ENCODE peak calls at places on chromosomes 5 and 9, in six cellular contexts. H is HL-60, B is fibroblast of the aortic adventitia, Q is endothelial cell, L is left kidney, M is activated gamma-delta T cell. U is an unnamed sample.

GRCh38 chr5:1011226-1011631 is 2.6 kb downstream of the NKD2 start:
- DNase-seq in H (no peak), B (no peak), Q (peak; percentile 69), L (peak; percentile 70), M (no peak), U (no peak)

GRCh38 chr5:133245191-133246052 is 193.6 kb downstream of the HSPA4 start:
- DNase-seq in H (no peak), B (peak; percentile 83), Q (no peak), L (no peak), M (no peak), U (no peak)

GRCh38 chr5:59799668-59800374 is 93.7 kb downstream of the PDE4D start:
- DNase-seq in H (peak; percentile 2), B (peak; percentile 68), Q (peak; percentile 43), L (peak; percentile 72), M (no peak), U (no peak)

GRCh38 chr5:35229076-35230042 is 928 bp downstream of the PRLR start:
- DNase-seq in H (peak; percentile 30), B (no peak), Q (peak; percentile 9), L (peak; percentile 91), M (no peak), U (no peak)

GRCh38 chr5:168585119-168585912 is 6.1 kb upstream of the PANK3 start:
- DNase-seq in H (no peak), B (no peak), Q (no peak), L (peak; percentile 15), M (no peak), U (no peak)

GRCh38 chr9:112112941-112113399 is 62.1 kb downstream of the SUSD1 start:
- DNase-seq in H (no peak), B (no peak), Q (no peak), L (peak; percentile 71), M (no peak), U (no peak)

GRCh38 chr5:102651466-102651865 is 103.6 kb upstream of the PAM start:
- DNase-seq in H (no peak), B (no peak), Q (no peak), L (no peak), M (no peak), U (no peak)

GRCh38 chr9:72443855-72444254 is 77.6 kb upstream of the TMC1 start:
- DNase-seq in H (peak; percentile 70), B (no peak), Q (no peak), L (no peak), M (no peak), U (no peak)